ENCODE peak calls at places on chromosome 13, in eight cellular contexts. K, O, X, B, A, J, R and U are unnamed samples.

GRCh38 chr13:71867101-71867814 is at the start of gene DACH1:
- DNase-seq in K (peak), O (no peak), X (no peak), B (peak), A (no peak), J (peak), R (peak), U (peak)

GRCh38 chr13:94061316-94061715 is 418.2 kb downstream of the DCT start:
- DNase-seq in K (no peak), O (no peak), X (no peak), B (no peak), A (no peak), J (no peak), R (no peak), U (no peak)

GRCh38 chr13:27536361-27537101 is 83.8 kb downstream of the LNX2 start:
- DNase-seq in K (no peak), O (no peak), X (no peak), B (no peak), A (no peak), J (no peak), R (no peak), U (no peak)

GRCh38 chr13:47175172-47175806 is 278.4 kb upstream of the HTR2A start:
- DNase-seq in K (no peak), O (no peak), X (no peak), B (no peak), A (no peak), J (no peak), R (no peak), U (no peak)

GRCh38 chr13:75771818-75772217 is 135.7 kb downstream of the LMO7 start:
- DNase-seq in K (no peak), O (no peak), X (peak), B (no peak), A (no peak), J (no peak), R (no peak), U (no peak)

GRCh38 chr13:106619688-106620555 is 52.0 kb upstream of the ARGLU1 start:
- DNase-seq in K (peak), O (no peak), X (peak), B (peak), A (no peak), J (peak), R (no peak), U (no peak)

GRCh38 chr13:94369862-94370491 is 109.5 kb downstream of the DCT start:
- DNase-seq in K (no peak), O (no peak), X (no peak), B (no peak), A (no peak), J (peak), R (no peak), U (no peak)

GRCh38 chr13:74250738-74251190 is 116.6 kb upstream of the KLF12 start:
- DNase-seq in K (no peak), O (no peak), X (no peak), B (no peak), A (no peak), J (no peak), R (no peak), U (no peak)

GRCh38 chr13:50910483-50910805 is 853 bp downstream of the RNASEH2B start:
- DNase-seq in K (no peak), O (peak), X (peak), B (peak), A (no peak), J (no peak), R (no peak), U (no peak)

GRCh38 chr13:100646030-100646673 is 28.4 kb downstream of the TMTC4 start:
- DNase-seq in K (no peak), O (no peak), X (peak), B (peak), A (no peak), J (no peak), R (no peak), U (peak)

GRCh38 chr13:64648293-64648692 is 2581.8 kb downstream of the PCDH9 start:
- DNase-seq in K (no peak), O (no peak), X (no peak), B (no peak), A (no peak), J (no peak), R (no peak), U (no peak)

GRCh38 chr13:38191016-38191415 is 158.6 kb upstream of the UFM1 start:
- DNase-seq in K (no peak), O (no peak), X (no peak), B (no peak), A (no peak), J (no peak), R (no peak), U (no peak)

GRCh38 chr13:29819157-29819556 is 31.3 kb downstream of the UBL3 start:
- DNase-seq in K (no peak), O (no peak), X (no peak), B (no peak), A (no peak), J (no peak), R (no peak), U (no peak)

GRCh38 chr13:67481445-67481844 is 251.3 kb upstream of the PCDH9 start:
- DNase-seq in K (no peak), O (no peak), X (no peak), B (no peak), A (no peak), J (no peak), R (no peak), U (no peak)

GRCh38 chr13:74206061-74206561 is 71.9 kb upstream of the KLF12 start:
- DNase-seq in K (no peak), O (no peak), X (no peak), B (no peak), A (no peak), J (no peak), R (no peak), U (no peak)

GRCh38 chr13:99572921-99573320 is 71.6 kb downstream of the TM9SF2 start:
- DNase-seq in K (no peak), O (no peak), X (no peak), B (no peak), A (no peak), J (no peak), R (no peak), U (no peak)

GRCh38 chr13:58680115-58680514 is 1048.6 kb downstream of the PCDH17 start:
- DNase-seq in K (no peak), O (no peak), X (no peak), B (no peak), A (no peak), J (no peak), R (no peak), U (no peak)

GRCh38 chr13:43128504-43128929 is 105.1 kb downstream of the DNAJC15 start:
- DNase-seq in K (no peak), O (peak), X (no peak), B (no peak), A (no peak), J (no peak), R (no peak), U (no peak)

GRCh38 chr13:36345438-36346221 is 564 bp downstream of the SPART start:
- DNase-seq in K (peak), O (peak), X (peak), B (peak), A (peak), J (peak), R (peak), U (peak)

GRCh38 chr13:78102121-78102677 is 183.6 kb upstream of the EDNRB start:
- DNase-seq in K (no peak), O (peak), X (no peak), B (no peak), A (peak), J (peak), R (no peak), U (no peak)

GRCh38 chr13:60164490-60164889 is 762 bp upstream of the DIAPH3 start:
- DNase-seq in K (no peak), O (no peak), X (no peak), B (no peak), A (no peak), J (no peak), R (no peak), U (no peak)

GRCh38 chr13:77372275-77372674 is 45.4 kb upstream of the MYCBP2 start:
- DNase-seq in K (no peak), O (no peak), X (no peak), B (no peak), A (no peak), J (no peak), R (no peak), U (no peak)

GRCh38 chr13:51819544-51819943 is 15.6 kb upstream of the DHRS12 start:
- DNase-seq in K (no peak), O (peak), X (no peak), B (no peak), A (no peak), J (no peak), R (no peak), U (no peak)

GRCh38 chr13:50990540-50991506 is 81.2 kb downstream of the RNASEH2B start:
- DNase-seq in K (peak), O (peak), X (no peak), B (peak), A (peak), J (peak), R (no peak), U (no peak)

GRCh38 chr13:27137759-27138158 is 33.9 kb downstream of the USP12 start:
- DNase-seq in K (no peak), O (no peak), X (no peak), B (peak), A (no peak), J (no peak), R (no peak), U (no peak)

GRCh38 chr13:29459818-29460335 is 135.6 kb downstream of the SLC7A1 start:
- DNase-seq in K (no peak), O (no peak), X (no peak), B (peak), A (no peak), J (no peak), R (no peak), U (no peak)

GRCh38 chr13:41648314-41648935 is 191.1 kb downstream of the RGCC start:
- DNase-seq in K (no peak), O (no peak), X (peak), B (no peak), A (no peak), J (no peak), R (no peak), U (no peak)
- TF ChIP-seq EP300 in K (no peak), O (no peak), X (peak), B (no peak), A (no peak), J (no peak), R (no peak), U (no peak)

GRCh38 chr13:98353750-98354149 is 176.7 kb upstream of the RNF113B start:
- DNase-seq in K (no peak), O (no peak), X (no peak), B (no peak), A (no peak), J (no peak), R (no peak), U (no peak)
- TF ChIP-seq EP300 in K (no peak), O (no peak), X (no peak), B (no peak), A (no peak), J (no peak), R (no peak), U (no peak)

GRCh38 chr13:39918837-39919236 is 263.4 kb downstream of the COG6 start:
- DNase-seq in K (no peak), O (no peak), X (no peak), B (no peak), A (no peak), J (no peak), R (no peak), U (no peak)

GRCh38 chr13:39915418-39915817 is 260.0 kb downstream of the COG6 start:
- DNase-seq in K (no peak), O (no peak), X (no peak), B (no peak), A (no peak), J (no peak), R (no peak), U (no peak)

GRCh38 chr13:39913928-39914327 is 258.5 kb downstream of the COG6 start:
- DNase-seq in K (no peak), O (peak), X (no peak), B (no peak), A (peak), J (no peak), R (no peak), U (no peak)

GRCh38 chr13:39913339-39913738 is 257.9 kb downstream of the COG6 start:
- DNase-seq in K (no peak), O (no peak), X (no peak), B (no peak), A (no peak), J (no peak), R (no peak), U (no peak)

DNA sequence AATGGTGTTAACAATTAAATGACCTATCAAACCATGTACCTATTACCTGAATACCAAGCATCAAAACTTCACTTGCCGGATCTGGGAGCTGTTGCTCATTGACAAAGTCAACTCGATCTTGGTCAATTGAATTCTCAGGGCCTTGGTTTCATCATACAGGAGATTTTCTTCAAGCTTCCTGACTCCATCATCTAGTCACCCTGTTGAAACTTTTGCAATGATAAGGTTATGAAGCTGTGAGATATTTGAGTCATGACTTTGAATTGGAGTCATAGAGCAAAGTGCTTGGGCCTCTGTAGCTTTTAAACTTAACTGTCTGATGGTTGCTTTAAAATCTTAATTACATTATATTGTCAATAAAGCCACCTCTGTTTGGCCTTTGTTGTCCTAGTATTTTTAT is 260.9 kb downstream of the COG6 start:
- DNase-seq in K (no peak), O (no peak), X (no peak), B (no peak), A (no peak), J (no peak), R (no peak), U (no peak)
- TF ChIP-seq EP300 in K (no peak), O (no peak), X (no peak), B (no peak), A (no peak), J (no peak), R (no peak), U (no peak)

GRCh38 chr13:34349091-34349722 is 531.3 kb downstream of the RFC3 start:
- DNase-seq in K (no peak), O (peak), X (no peak), B (no peak), A (peak), J (peak), R (peak), U (no peak)

GRCh38 chr13:34344761-34345600 is 527.0 kb downstream of the RFC3 start:
- DNase-seq in K (no peak), O (no peak), X (no peak), B (no peak), A (no peak), J (no peak), R (no peak), U (no peak)

GRCh38 chr13:34346626-34347025 is 528.7 kb downstream of the RFC3 start:
- DNase-seq in K (no peak), O (no peak), X (no peak), B (no peak), A (no peak), J (no peak), R (no peak), U (no peak)

GRCh38 chr13:34345601-34345939 is 527.6 kb downstream of the RFC3 start:
- DNase-seq in K (no peak), O (no peak), X (no peak), B (no peak), A (no peak), J (no peak), R (no peak), U (no peak)

GRCh38 chr13:34347784-34348573 is 530.0 kb downstream of the RFC3 start:
- DNase-seq in K (no peak), O (no peak), X (no peak), B (no peak), A (no peak), J (peak), R (no peak), U (peak)
- TF ChIP-seq EP300 in K (no peak), O (no peak), X (no peak), B (no peak), A (no peak), J (no peak), R (no peak), U (no peak)

GRCh38 chr13:113034451-113035208 is 65.6 kb downstream of the MCF2L start:
- DNase-seq in K (peak), O (no peak), X (peak), B (peak), A (no peak), J (peak), R (no peak), U (peak)
- TF ChIP-seq EP300 in K (no peak), O (no peak), X (no peak), B (no peak), A (no peak), J (no peak), R (no peak), U (no peak)

GRCh38 chr13:19622189-19622588 is 11.3 kb upstream of the MPHOSPH8 start:
- DNase-seq in K (no peak), O (no peak), X (no peak), B (no peak), A (no peak), J (no peak), R (no peak), U (no peak)
- TF ChIP-seq EP300 in K (no peak), O (no peak), X (no peak), B (no peak), A (no peak), J (no peak), R (no peak), U (no peak)

DNA sequence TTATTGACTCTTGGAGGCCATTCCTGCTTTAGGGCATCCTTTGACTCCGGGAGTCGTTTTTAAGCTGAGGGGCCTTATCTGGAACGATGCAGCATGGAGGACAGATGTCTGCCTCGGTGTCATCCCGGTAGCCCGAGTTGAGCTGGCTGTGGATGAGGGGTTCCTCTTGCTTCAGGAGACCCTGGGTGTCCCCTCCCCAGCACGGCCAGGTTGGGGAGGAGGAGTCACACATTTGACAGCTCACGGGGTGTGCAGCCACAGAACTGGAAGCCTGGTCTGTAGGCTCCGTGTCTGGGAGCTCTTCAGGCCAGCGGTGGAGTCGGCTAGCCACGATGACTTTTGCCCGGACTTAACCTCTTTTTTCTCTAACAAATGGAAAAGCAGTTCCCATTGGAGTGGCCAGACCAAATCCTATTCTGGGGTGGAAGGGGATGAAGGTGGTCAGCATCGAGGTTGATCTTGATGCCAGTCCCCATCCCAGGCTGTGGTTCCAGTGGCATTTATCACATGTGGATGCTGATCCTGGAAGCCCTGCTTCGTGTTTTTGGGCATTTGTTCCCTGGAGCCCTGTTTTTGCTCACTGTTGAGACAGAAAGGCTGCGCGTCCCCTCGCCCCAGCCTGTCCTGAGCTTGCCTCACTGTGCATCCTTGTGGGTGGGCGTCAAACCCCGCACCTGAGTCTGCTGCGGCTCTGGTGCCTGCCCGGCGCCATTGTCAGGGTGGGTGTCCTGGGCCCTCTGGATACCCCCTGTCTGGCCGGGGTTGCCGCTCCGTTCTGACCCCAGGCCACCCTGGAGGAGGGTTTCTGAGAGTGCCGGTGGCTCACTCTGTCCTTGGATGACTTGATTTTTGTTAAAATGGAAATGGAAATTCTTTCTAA is 12.0 kb downstream of the TFDP1 start:
- DNase-seq in K (peak), O (peak), X (no peak), B (no peak), A (no peak), J (peak), R (peak), U (peak)
- TF ChIP-seq EP300 in K (no peak), O (no peak), X (no peak), B (no peak), A (no peak), J (no peak), R (no peak), U (no peak)